ENCODE peak calls at places on chromosomes 3 and 15, in seven cellular contexts. C is neural crest cell, F is endothelial cell, O is globus pallidus, R is body of pancreas, S is iris pigment epithelial cell, B is sciatic nerve. M is an unnamed sample.

GRCh38 chr3:195224156-195224979 is 46.6 kb downstream of the XXYLT1 start:
- DNase-seq in C (no peak), F (no peak), O (no peak), R (no peak), S (no peak), B (peak), M (peak)

GRCh38 chr15:99845009-99845408 is 111.8 kb upstream of the LYSMD4 start:
- DNase-seq in C (no peak), F (no peak), O (no peak), R (no peak), S (peak), B (no peak), M (no peak)

GRCh38 chr15:59210186-59210585 is 3.5 kb downstream of the LDHAL6B start:
- DNase-seq in C (no peak), F (no peak), O (no peak), R (no peak), S (no peak), B (no peak), M (no peak)

GRCh38 chr3:46312996-46313395 is 40.9 kb upstream of the CCR2 start:
- DNase-seq in C (no peak), F (no peak), O (peak), R (no peak), S (peak), B (no peak), M (no peak)

GRCh38 chr3:71601811-71602210 is 18.3 kb upstream of the FOXP1 start:
- DNase-seq in C (no peak), F (no peak), O (no peak), R (no peak), S (peak), B (no peak), M (no peak)

GRCh38 chr15:74376825-74377581 is 9.6 kb upstream of the CYP11A1 start:
- DNase-seq in C (no peak), F (no peak), O (no peak), R (no peak), S (no peak), B (peak), M (no peak)

GRCh38 chr15:50891159-50891558 is 17.3 kb upstream of the AP4E1 start:
- DNase-seq in C (no peak), F (no peak), O (no peak), R (no peak), S (no peak), B (no peak), M (no peak)

GRCh38 chr3:112858410-112859069 is 11.9 kb upstream of the CD200R1L start:
- DNase-seq in C (no peak), F (no peak), O (peak), R (no peak), S (peak), B (no peak), M (peak)

GRCh38 chr3:4416961-4417360 is 50.1 kb downstream of the SUMF1 start:
- DNase-seq in C (no peak), F (no peak), O (no peak), R (no peak), S (peak), B (no peak), M (no peak)

GRCh38 chr3:72270072-72270611 is 485.2 kb upstream of the PROK2 start:
- DNase-seq in C (no peak), F (no peak), O (no peak), R (peak), S (peak), B (peak), M (peak)

GRCh38 chr15:41887161-41887560 is 6.7 kb downstream of the SPTBN5 start:
- DNase-seq in C (no peak), F (no peak), O (no peak), R (no peak), S (no peak), B (no peak), M (peak)

GRCh38 chr3:50351318-50351687 is 641 bp downstream of the CYB561D2 start:
- DNase-seq in C (no peak), F (no peak), O (no peak), R (no peak), S (no peak), B (no peak), M (no peak)

GRCh38 chr3:16548721-16549120 is 35.2 kb upstream of the RFTN1 start:
- DNase-seq in C (no peak), F (no peak), O (no peak), R (no peak), S (peak), B (no peak), M (no peak)

GRCh38 chr3:2823016-2823415 is 287.2 kb downstream of the IL5RA start:
- DNase-seq in C (no peak), F (no peak), O (no peak), R (no peak), S (peak), B (no peak), M (no peak)

GRCh38 chr15:66766282-66767228 is 64.5 kb downstream of the SMAD6 start:
- DNase-seq in C (no peak), F (no peak), O (no peak), R (no peak), S (peak), B (no peak), M (no peak)

GRCh38 chr3:31890742-31891469 is 90.2 kb downstream of the OSBPL10 start:
- DNase-seq in C (no peak), F (no peak), O (no peak), R (no peak), S (no peak), B (no peak), M (no peak)

GRCh38 chr15:47844437-47844836 is 127.1 kb downstream of the SEMA6D start:
- DNase-seq in C (no peak), F (no peak), O (no peak), R (no peak), S (no peak), B (no peak), M (no peak)